ENCODE peak calls at places on chromosome 21, in five cellular contexts. C is T-helper 9 cell; N is A549; X is sciatic nerve; O is stimulated activated CD4-positive, alpha-beta T cell treated with anti-CD3 and anti-CD28 coated beads, Interleukin-1b, Interleukin-23, amount 100 ng/mL, for 4 hours. Q is an unnamed sample.

GRCh38 chr21:45972716-45973474 is 8.7 kb upstream of the COL6A1 start:
- DNase-seq in C (no peak), N (no peak), X (peak; percentile 91), O (no peak), Q (no peak)

GRCh38 chr21:42276526-42277154 is 38.6 kb downstream of the TFF3 start:
- DNase-seq in C (no peak), N (no peak), X (no peak), O (no peak), Q (no peak)

GRCh38 chr21:43321111-43321510 is 105.8 kb downstream of the SIK1 start:
- DNase-seq in C (no peak), N (no peak), X (no peak), O (no peak), Q (no peak)

GRCh38 chr21:29829514-29830255 is 110.1 kb downstream of the GRIK1 start:
- DNase-seq in C (no peak), N (no peak), X (no peak), O (no peak), Q (no peak)

GRCh38 chr21:36751383-36751782 is 52.5 kb downstream of the SIM2 start:
- DNase-seq in C (no peak), N (no peak), X (no peak), O (no peak), Q (no peak)

GRCh38 chr21:44918107-44918470 is 2.6 kb downstream of the ITGB2 start:
- DNase-seq in C (no peak), N (no peak), X (no peak), O (no peak), Q (no peak)

GRCh38 chr21:19855522-19855921 is 1142.7 kb upstream of the NCAM2 start:
- DNase-seq in C (no peak), N (no peak), X (no peak), O (no peak), Q (no peak)

GRCh38 chr21:43585924-43586411 is 73.3 kb downstream of the HSF2BP start:
- DNase-seq in C (no peak), N (peak; percentile 98), X (no peak), O (no peak), Q (no peak)

GRCh38 chr21:37149411-37149810 is 76.4 kb downstream of the TTC3 start:
- DNase-seq in C (no peak), N (no peak), X (no peak), O (no peak), Q (no peak)

GRCh38 chr21:45295576-45296365 is 8.1 kb upstream of the POFUT2 start:
- DNase-seq in C (no peak), N (no peak), X (no peak), O (no peak), Q (no peak)

GRCh38 chr21:19353271-19353670 is 949.7 kb upstream of the TMPRSS15 start:
- DNase-seq in C (no peak), N (no peak), X (no peak), O (no peak), Q (no peak)